ENCODE peak calls at places on chromosomes 2 and 18, in five cellular contexts. L, O, Q, H and E are unnamed samples.

GRCh38 chr18:65235966-65236634 is 514.7 kb upstream of the CDH7 start:
- DNase-seq in L (no peak), O (no peak), Q (no peak), H (no peak), E (peak)

GRCh38 chr2:55054476-55054875 is 4.2 kb upstream of the RTN4 start:
- DNase-seq in L (no peak), O (no peak), Q (no peak), H (no peak), E (no peak)

GRCh38 chr2:189782221-189782671 is 1.9 kb downstream of the ORMDL1 start:
- DNase-seq in L (no peak), O (peak), Q (peak), H (peak), E (no peak)

GRCh38 chr2:47069628-47070154 is 85.4 kb downstream of the STPG4 start:
- DNase-seq in L (peak), O (no peak), Q (peak), H (no peak), E (no peak)

GRCh38 chr2:70977605-70978205 is 725 bp upstream of the ANKRD53 start:
- DNase-seq in L (peak), O (peak), Q (peak), H (peak), E (no peak)

GRCh38 chr18:9147440-9148238 is 11.1 kb downstream of the ANKRD12 start:
- DNase-seq in L (peak), O (peak), Q (peak), H (peak), E (no peak)

GRCh38 chr2:118693287-118693822 is 154.1 kb downstream of the EN1 start:
- DNase-seq in L (no peak), O (no peak), Q (no peak), H (no peak), E (no peak)

GRCh38 chr2:10047616-10048500 is 4.5 kb downstream of the KLF11 start:
- DNase-seq in L (no peak), O (no peak), Q (no peak), H (no peak), E (no peak)

GRCh38 chr2:192194065-192194865 is 468 bp downstream of the TMEFF2 start:
- DNase-seq in L (peak), O (peak), Q (no peak), H (peak), E (no peak)

GRCh38 chr18:58211510-58211909 is 167.5 kb downstream of the NEDD4L start:
- DNase-seq in L (no peak), O (no peak), Q (no peak), H (no peak), E (no peak)

DNA sequence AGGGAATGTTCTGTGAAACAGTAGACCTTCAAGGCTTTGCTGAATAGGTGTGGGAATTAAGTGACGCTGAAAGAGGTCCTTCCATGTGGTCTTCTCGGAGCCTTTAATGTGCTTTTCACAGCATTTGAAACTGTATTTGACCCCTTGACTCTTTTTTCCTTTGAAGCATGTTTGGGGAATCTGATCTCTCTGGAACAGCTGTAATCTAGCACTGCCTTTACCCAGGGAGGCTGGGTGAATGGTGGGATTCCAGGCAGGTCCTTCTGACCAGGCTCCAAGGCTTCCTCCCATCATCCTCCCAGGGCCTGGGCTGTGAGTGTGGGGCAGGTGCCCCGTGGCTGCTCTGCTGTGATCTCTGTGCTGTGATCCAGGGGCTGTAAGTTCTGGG is 4.2 kb downstream of the ZAP70 start:
- DNase-seq in L (no peak), O (no peak), Q (no peak), H (no peak), E (no peak)
- H3K4me3 ChIP-seq in L (no peak), O (no peak), Q (no peak), H (no peak), E (no peak)

GRCh38 chr2:120812866-120813265 is 77.2 kb downstream of the GLI2 start:
- DNase-seq in L (no peak), O (no peak), Q (no peak), H (no peak), E (no peak)
- TF ChIP-seq CTCF in L (no peak), O (no peak), Q (no peak), H (no peak), E (no peak)

GRCh38 chr2:97691166-97691565 is 21.7 kb downstream of the C2orf92 start:
- DNase-seq in L (peak), O (no peak), Q (no peak), H (no peak), E (no peak)

GRCh38 chr2:97693476-97693875 is 19.9 kb upstream of the ZAP70 start:
- DNase-seq in L (no peak), O (peak), Q (no peak), H (peak), E (no peak)

DNA sequence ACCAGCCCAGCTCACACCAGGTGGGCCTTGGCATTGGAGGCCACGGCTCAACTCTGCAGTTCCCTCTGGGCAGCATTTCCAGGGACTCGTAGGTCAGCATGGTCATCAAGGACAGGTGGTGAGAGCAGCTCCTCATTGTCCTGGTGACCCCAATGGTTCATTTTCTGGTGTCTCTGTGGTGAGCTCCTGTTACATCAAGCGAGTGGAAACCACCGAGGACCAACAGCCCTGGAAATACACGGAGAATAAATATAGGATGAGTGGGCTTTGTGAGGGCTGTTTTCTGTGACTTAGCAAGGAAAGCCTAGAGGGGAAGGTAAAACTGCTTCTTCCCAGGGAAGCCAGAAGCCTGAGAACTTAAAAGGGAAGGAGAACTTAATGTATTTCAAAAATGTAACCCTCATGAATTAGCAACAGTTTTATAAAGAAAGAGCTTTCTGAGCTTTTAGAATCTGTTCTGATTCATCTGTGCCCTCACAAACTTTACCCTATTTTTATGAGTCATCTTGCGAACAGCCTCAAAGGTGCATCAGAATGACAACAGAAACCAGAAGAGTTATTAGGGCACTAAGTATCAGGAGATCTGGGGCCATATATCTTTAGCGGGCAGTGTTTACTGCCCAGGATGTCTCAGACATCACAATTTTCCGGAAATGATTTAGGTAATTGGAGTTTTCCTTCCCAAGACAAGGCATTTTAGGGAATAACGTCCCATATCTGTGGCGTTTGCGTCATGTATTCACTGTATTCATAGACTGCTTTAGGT is 18.7 kb downstream of the C2orf92 start:
- DNase-seq in L (no peak), O (peak), Q (no peak), H (no peak), E (no peak)
- H3K4me3 ChIP-seq in L (no peak), O (no peak), Q (no peak), H (no peak), E (no peak)

GRCh38 chr2:174680221-174680620 is 82.6 kb upstream of the WIPF1 start:
- DNase-seq in L (no peak), O (no peak), Q (no peak), H (no peak), E (no peak)

GRCh38 chr2:174678395-174678794 is 80.8 kb upstream of the WIPF1 start:
- DNase-seq in L (no peak), O (no peak), Q (no peak), H (no peak), E (no peak)

GRCh38 chr2:174673405-174673804 is 75.8 kb upstream of the WIPF1 start:
- DNase-seq in L (no peak), O (no peak), Q (no peak), H (no peak), E (no peak)

GRCh38 chr2:174673876-174674275 is 76.3 kb upstream of the WIPF1 start:
- DNase-seq in L (no peak), O (peak), Q (no peak), H (peak), E (no peak)

GRCh38 chr2:174675615-174676014 is 78.0 kb upstream of the WIPF1 start:
- DNase-seq in L (no peak), O (no peak), Q (no peak), H (no peak), E (no peak)
- TF ChIP-seq CTCF in L (no peak), O (no peak), Q (no peak), H (no peak), E (no peak)

DNA sequence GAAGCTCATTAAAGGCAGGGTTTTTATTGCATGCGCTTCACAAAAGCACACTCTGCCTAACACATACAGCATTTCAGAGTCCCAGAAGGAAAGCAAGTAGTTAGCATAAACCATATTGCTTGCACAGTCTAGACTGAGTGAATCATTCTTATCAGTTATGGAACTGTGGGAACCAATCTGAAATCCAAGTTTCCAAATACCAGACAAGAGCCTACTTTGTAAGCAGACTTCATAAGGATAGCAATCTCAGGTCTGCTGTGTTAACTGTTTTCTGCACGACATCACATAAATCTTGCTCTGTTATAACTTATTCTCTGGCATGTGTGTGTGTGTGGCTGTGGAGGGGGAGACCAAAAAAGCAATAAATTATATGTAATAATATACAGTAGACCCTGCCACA is 608.1 kb upstream of the REG3G start:
- DNase-seq in L (no peak), O (no peak), Q (peak), H (no peak), E (peak)
- H3K4me3 ChIP-seq in L (no peak), O (no peak), Q (no peak), H (no peak), E (no peak)

DNA sequence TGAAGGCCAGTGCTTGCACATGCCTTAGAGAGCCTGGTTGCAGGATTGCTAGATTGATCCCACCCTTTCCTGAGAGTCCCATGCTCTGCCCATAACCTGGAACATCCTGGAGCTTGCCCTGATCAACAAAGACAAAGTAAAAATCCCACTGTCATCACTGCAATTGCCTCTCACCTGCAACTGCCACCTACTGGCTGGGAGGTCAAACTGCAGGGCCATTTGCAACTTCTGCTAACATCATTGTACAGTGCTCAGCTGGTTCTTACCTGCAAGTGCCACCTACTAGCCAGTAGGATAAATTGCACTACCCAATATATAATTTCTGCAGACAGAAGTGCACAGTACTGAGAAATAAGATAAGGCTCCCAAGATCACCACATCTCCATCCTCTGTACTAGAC is 947.5 kb downstream of the CPS1 start:
- DNase-seq in L (peak), O (no peak), Q (no peak), H (no peak), E (no peak)
- TF ChIP-seq CTCF in L (peak), O (peak), Q (peak), H (no peak), E (peak)

GRCh38 chr2:216370961-216371633 is 1.2 kb downstream of the MARCHF4 start:
- DNase-seq in L (peak), O (no peak), Q (no peak), H (no peak), E (no peak)
- H3K4me3 ChIP-seq in L (peak), O (peak), Q (no peak), H (peak), E (peak)

GRCh38 chr2:27370026-27370815 is at the start of the genes EIF2B4 and SNX17:
- DNase-seq in L (peak), O (peak), Q (peak), H (peak), E (peak)
- TF ChIP-seq CTCF in L (peak), O (peak), Q (peak), H (peak), E (peak)

GRCh38 chr2:127217470-127218325 is 2.4 kb downstream of the CYP27C1 start:
- DNase-seq in L (peak), O (no peak), Q (no peak), H (no peak), E (no peak)
- H3K4me3 ChIP-seq in L (peak), O (no peak), Q (no peak), H (no peak), E (no peak)